ENCODE peak calls at places on chromosome 6, in four cellular contexts. P is OCI-LY7, B is GM12865, D is fibroblast of mammary gland. Z is an unnamed sample.

GRCh38 chr6:98833101-98834059 is 994 bp upstream of the POU3F2 start:
- DNase-seq in P (no peak), B (no peak), D (peak; percentile 29), Z (no peak)

GRCh38 chr6:136962661-136963060 is 40.6 kb downstream of the SLC35D3 start:
- DNase-seq in P (no peak), B (no peak), D (no peak), Z (no peak)

GRCh38 chr6:50843842-50844241 is 25.2 kb downstream of the TFAP2B start:
- DNase-seq in P (no peak), B (no peak), D (no peak), Z (no peak)

GRCh38 chr6:113564401-113565161 is 292.6 kb upstream of the MARCKS start:
- DNase-seq in P (no peak), B (peak; percentile 76), D (peak; percentile 98), Z (peak; percentile 93)

GRCh38 chr6:150078788-150079187 is 9.9 kb upstream of the ULBP3 start:
- DNase-seq in P (no peak), B (no peak), D (no peak), Z (no peak)

GRCh38 chr6:33632603-33633039 is 11.5 kb downstream of the ITPR3 start:
- DNase-seq in P (peak; percentile 61), B (peak; percentile 62), D (peak; percentile 45), Z (no peak)

GRCh38 chr6:33904050-33904827 is 100.4 kb upstream of the MLN start:
- DNase-seq in P (no peak), B (peak; percentile 88), D (no peak), Z (no peak)

GRCh38 chr6:106102034-106102433 is 15.9 kb downstream of the PRDM1 start:
- DNase-seq in P (no peak), B (peak; percentile 95), D (no peak), Z (no peak)

GRCh38 chr6:14856177-14856576 is 389.7 kb upstream of the JARID2 start:
- DNase-seq in P (no peak), B (no peak), D (no peak), Z (no peak)

GRCh38 chr6:1545654-1546053 is 64.1 kb upstream of the FOXC1 start:
- DNase-seq in P (no peak), B (no peak), D (no peak), Z (no peak)